ENCODE peak calls at places on chromosome 4, in four cellular contexts. S is Ammon's horn, K is NCI-H460, Y is M059J. J is an unnamed sample.
A peak's percentile ranks its signal among the peaks of the same experiment; 100 is the strongest.

GRCh38 chr4:22237155-22237751 is 278.6 kb downstream of the ADGRA3 start:
- DNase-seq in S (peak; percentile 5), K (no peak), Y (peak; percentile 10), J (no peak)

GRCh38 chr4:93897559-93897958 is 69.0 kb downstream of the ATOH1 start:
- DNase-seq in K (peak; percentile 7), S (peak; percentile 15), Y (peak; percentile 2), J (peak; percentile 7)

GRCh38 chr4:158722291-158722916 is 792 bp downstream of the PPID start:
- DNase-seq in S (peak; percentile 69), Y (peak; percentile 29), K (no peak), J (peak; percentile 42)

GRCh38 chr4:156790866-156791265 is 180.7 kb downstream of the PDGFC start:
- DNase-seq in K (no peak), Y (peak; percentile 90), S (no peak), J (no peak)

GRCh38 chr4:122577808-122578781 is 42.8 kb downstream of the IL21 start:
- DNase-seq in Y (peak; percentile 41), S (peak; percentile 34), K (peak; percentile 40), J (peak; percentile 7)

GRCh38 chr4:55116450-55116849 is 8.9 kb downstream of the KDR start:
- DNase-seq in S (no peak), K (no peak), Y (peak; percentile 4), J (no peak)

GRCh38 chr4:103365285-103365684 is 167.1 kb upstream of the CENPE start:
- DNase-seq in Y (no peak), S (peak; percentile 8), K (no peak), J (no peak)

GRCh38 chr4:120858776-120859175 is 63.8 kb downstream of the PRDM5 start:
- DNase-seq in K (no peak), S (no peak), Y (peak; percentile 22), J (no peak)

GRCh38 chr4:85055558-85055957 is 89.1 kb upstream of the WDFY3 start:
- DNase-seq in Y (no peak), S (no peak), K (no peak), J (no peak)

GRCh38 chr4:1395941-1396805 is 10.1 kb downstream of the NKX1-1 start:
- DNase-seq in Y (no peak), K (no peak), S (no peak), J (no peak)

GRCh38 chr4:139018971-139019758 is 3.6 kb downstream of the NOCT start:
- DNase-seq in K (no peak), S (no peak), Y (no peak), J (no peak)